ENCODE peak calls at places on chromosomes 16 and 17, in eight cellular contexts. K, T, B, I, G, A, U and R are unnamed samples.

GRCh38 chr16:30064746-30065111 is 831 bp upstream of the ALDOA start:
- DNase-seq in K (peak), T (no peak), B (no peak), I (no peak), G (no peak), A (no peak), U (no peak), R (no peak)

GRCh38 chr16:15749371-15749770 is 99.3 kb downstream of the NDE1 start:
- DNase-seq in K (no peak), T (no peak), B (peak), I (no peak), G (no peak), A (no peak), U (no peak), R (no peak)

GRCh38 chr16:25078386-25078978 is 33.1 kb upstream of the LCMT1 start:
- DNase-seq in K (no peak), T (no peak), B (no peak), I (no peak), G (no peak), A (no peak), U (no peak), R (no peak)

GRCh38 chr16:27286446-27286845 is 17.9 kb upstream of the NSMCE1 start:
- DNase-seq in K (no peak), T (peak), B (no peak), I (no peak), G (peak), A (no peak), U (no peak), R (no peak)

GRCh38 chr17:39722965-39723848 is 7.1 kb downstream of the MIEN1 start:
- DNase-seq in K (no peak), T (no peak), B (peak), I (no peak), G (no peak), A (peak), U (no peak), R (peak)

GRCh38 chr17:78117027-78117981 is 11.3 kb downstream of the TMC6 start:
- DNase-seq in K (no peak), T (no peak), B (no peak), I (no peak), G (no peak), A (peak), U (no peak), R (no peak)

GRCh38 chr17:51155416-51155815 is 2.1 kb downstream of the NME1 start:
- DNase-seq in K (no peak), T (no peak), B (no peak), I (no peak), G (no peak), A (no peak), U (no peak), R (no peak)

GRCh38 chr16:4160663-4161436 is 44.6 kb upstream of the ADCY9 start:
- DNase-seq in K (no peak), T (no peak), B (peak), I (no peak), G (no peak), A (no peak), U (no peak), R (no peak)

GRCh38 chr16:89547291-89547690 is 13.2 kb upstream of the RPL13 start:
- DNase-seq in K (no peak), T (no peak), B (no peak), I (no peak), G (no peak), A (no peak), U (no peak), R (no peak)

GRCh38 chr16:61042736-61043135 is 993.5 kb downstream of the CDH8 start:
- DNase-seq in K (peak), T (no peak), B (peak), I (peak), G (no peak), A (no peak), U (no peak), R (no peak)

GRCh38 chr17:38425744-38426143 is 2.5 kb upstream of the ARHGAP23 start:
- DNase-seq in K (no peak), T (no peak), B (peak), I (peak), G (no peak), A (no peak), U (no peak), R (no peak)

GRCh38 chr16:24729967-24730815 is 740 bp downstream of the TNRC6A start:
- DNase-seq in K (peak), T (no peak), B (peak), I (peak), G (no peak), A (peak), U (peak), R (peak)

GRCh38 chr17:61405686-61406542 is 6.3 kb downstream of the TBX2 start:
- DNase-seq in K (no peak), T (no peak), B (no peak), I (no peak), G (no peak), A (no peak), U (no peak), R (no peak)

GRCh38 chr16:88527186-88527936 is 42.8 kb upstream of the ZC3H18 start:
- DNase-seq in K (peak), T (peak), B (peak), I (peak), G (no peak), A (peak), U (peak), R (peak)

GRCh38 chr16:67801889-67802288 is 4.5 kb downstream of the RANBP10 start:
- DNase-seq in K (no peak), T (no peak), B (no peak), I (no peak), G (no peak), A (no peak), U (no peak), R (no peak)

GRCh38 chr17:13002761-13003453 is 14.9 kb downstream of the ELAC2 start:
- DNase-seq in K (peak), T (peak), B (peak), I (peak), G (peak), A (peak), U (peak), R (peak)

GRCh38 chr17:17021194-17021863 is 20.9 kb upstream of the MPRIP start:
- DNase-seq in K (peak), T (no peak), B (peak), I (no peak), G (no peak), A (peak), U (no peak), R (no peak)

GRCh38 chr17:44663095-44663494 is 6.8 kb downstream of the MEIOC start:
- DNase-seq in K (no peak), T (no peak), B (no peak), I (no peak), G (no peak), A (no peak), U (no peak), R (no peak)

GRCh38 chr17:75983501-75984181 is 4.6 kb downstream of the TEN1 start:
- DNase-seq in K (no peak), T (peak), B (peak), I (no peak), G (no peak), A (no peak), U (no peak), R (no peak)

GRCh38 chr17:76382305-76382802 is 2.1 kb upstream of the SPHK1 start:
- DNase-seq in K (peak), T (no peak), B (peak), I (peak), G (no peak), A (no peak), U (no peak), R (no peak)

GRCh38 chr17:61407211-61407911 is 7.7 kb downstream of the TBX2 start:
- DNase-seq in K (no peak), T (no peak), B (no peak), I (peak), G (no peak), A (no peak), U (no peak), R (no peak)

GRCh38 chr17:48048321-48049140 is at the start of gene NFE2L1:
- DNase-seq in K (no peak), T (peak), B (peak), I (peak), G (peak), A (peak), U (peak), R (peak)

GRCh38 chr17:79623786-79624657 is 13.2 kb upstream of the RBFOX3 start:
- DNase-seq in K (no peak), T (no peak), B (no peak), I (no peak), G (no peak), A (peak), U (no peak), R (no peak)

GRCh38 chr17:76673729-76674128 is 30.2 kb upstream of the ST6GALNAC1 start:
- DNase-seq in K (no peak), T (no peak), B (no peak), I (no peak), G (no peak), A (no peak), U (no peak), R (no peak)

GRCh38 chr16:81748476-81749198 is 30.5 kb upstream of the PLCG2 start:
- DNase-seq in K (no peak), T (no peak), B (peak), I (no peak), G (no peak), A (no peak), U (no peak), R (no peak)

GRCh38 chr16:23257682-23258081 is 44.4 kb upstream of the SCNN1B start:
- DNase-seq in K (no peak), T (no peak), B (no peak), I (no peak), G (no peak), A (no peak), U (no peak), R (no peak)

GRCh38 chr17:77319211-77320031 is 178.7 kb downstream of the SEC14L1 start:
- DNase-seq in K (no peak), T (peak), B (peak), I (no peak), G (peak), A (peak), U (peak), R (peak)

GRCh38 chr17:15392326-15392739 is 50.9 kb upstream of the TEKT3 start:
- DNase-seq in K (no peak), T (peak), B (no peak), I (no peak), G (peak), A (no peak), U (no peak), R (no peak)